ENCODE peak calls at places on chromosomes 7 and 10, in four cellular contexts. Z, T, I and E are unnamed samples.

GRCh38 chr7:13276977-13277376 is 589.5 kb downstream of the ARL4A start:
- DNase-seq in I (no peak), Z (no peak), T (peak), E (no peak)

GRCh38 chr10:9012312-9012711 is 957.8 kb downstream of the GATA3 start:
- DNase-seq in Z (peak), T (no peak), I (no peak), E (no peak)

GRCh38 chr7:12979181-12979580 is 291.7 kb downstream of the ARL4A start:
- DNase-seq in T (no peak), I (no peak), Z (no peak), E (no peak)

GRCh38 chr10:44352316-44353127 is 32.4 kb downstream of the CXCL12 start:
- DNase-seq in T (no peak), Z (peak), I (no peak), E (peak)

GRCh38 chr10:31204090-31204489 is 114.9 kb upstream of the ZEB1 start:
- DNase-seq in Z (peak), T (no peak), I (no peak), E (no peak)

GRCh38 chr7:45982912-45983719 is 62.0 kb upstream of the IGFBP3 start:
- DNase-seq in I (no peak), Z (no peak), T (no peak), E (no peak)

GRCh38 chr10:1632596-1632995 is 104.7 kb downstream of the ADARB2 start:
- DNase-seq in Z (no peak), T (no peak), I (no peak), E (no peak)

GRCh38 chr10:34906021-34906965 is 91.2 kb upstream of the PARD3 start:
- DNase-seq in I (peak), T (no peak), Z (peak), E (no peak)

GRCh38 chr10:18505719-18506118 is 145.7 kb downstream of the NSUN6 start:
- DNase-seq in Z (no peak), T (peak), I (no peak), E (no peak)

GRCh38 chr7:129955993-129956543 is 3.3 kb upstream of the UBE2H start:
- DNase-seq in I (no peak), Z (no peak), T (no peak), E (no peak)

GRCh38 chr7:152636436-152636835 is 39.5 kb downstream of the XRCC2 start:
- DNase-seq in Z (no peak), I (no peak), T (no peak), E (no peak)

GRCh38 chr10:59971915-59972314 is 65.6 kb upstream of the CCDC6 start:
- DNase-seq in Z (peak), I (peak), T (peak), E (peak)

GRCh38 chr10:61463035-61463909 is 10.1 kb upstream of the TMEM26 start:
- DNase-seq in T (peak), Z (peak), I (no peak), E (no peak)

GRCh38 chr10:46096909-46097575 is 51.0 kb upstream of the MSMB start:
- DNase-seq in I (peak), T (no peak), Z (no peak), E (no peak)

DNA sequence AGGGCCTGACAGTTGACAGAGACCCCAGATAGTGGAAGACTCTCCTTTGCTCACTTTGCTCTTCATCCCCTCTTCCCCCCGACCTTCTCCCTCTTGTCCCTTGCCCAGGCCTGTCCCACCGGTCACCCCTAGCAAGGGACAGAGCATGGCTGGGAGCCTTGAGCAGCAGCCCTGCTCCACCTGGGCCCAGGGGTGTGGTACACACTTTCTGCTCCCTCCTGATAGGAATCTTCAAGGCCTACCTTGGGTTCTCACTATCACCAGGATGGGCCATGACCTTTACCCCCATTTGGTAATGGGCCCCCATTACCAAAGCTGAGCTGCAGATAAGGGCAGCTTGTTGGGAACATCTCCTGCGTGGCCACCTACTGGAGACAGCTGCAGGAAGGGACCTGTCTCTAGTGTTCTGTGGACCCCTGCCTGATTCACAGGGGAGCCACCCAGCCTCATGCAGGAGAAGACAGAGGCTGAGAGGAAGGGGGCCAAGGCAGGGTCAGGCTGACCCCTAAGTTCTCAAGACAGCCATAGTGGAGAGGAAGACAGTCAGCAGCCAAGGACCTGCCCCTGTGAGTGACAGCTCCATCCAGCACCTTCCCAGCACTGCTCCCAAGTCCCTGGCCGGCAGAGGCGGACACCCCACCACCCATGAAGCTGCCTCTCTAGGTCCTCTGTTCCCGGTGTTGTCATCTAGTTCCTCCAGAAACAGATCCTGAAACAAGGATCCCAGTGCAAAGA is 913 bp upstream of the NPC1L1 start:
- DNase-seq in Z (no peak), T (no peak), I (peak), E (no peak)
- H3K4me2 ChIP-seq in Z (no peak), T (no peak), I (peak), E (peak)

GRCh38 chr7:30849565-30849964 is 62.1 kb upstream of the AQP1 start:
- DNase-seq in T (no peak), I (no peak), Z (no peak), E (no peak)

GRCh38 chr7:30846378-30846777 is 65.3 kb upstream of the AQP1 start:
- DNase-seq in I (no peak), Z (no peak), T (peak), E (no peak)

GRCh38 chr7:30850426-30850825 is 61.2 kb upstream of the AQP1 start:
- DNase-seq in I (no peak), Z (no peak), T (no peak), E (no peak)

GRCh38 chr7:30845426-30846135 is 66.1 kb upstream of the AQP1 start:
- DNase-seq in T (peak), I (no peak), Z (peak), E (peak)

GRCh38 chr7:30848121-30848855 is 63.4 kb upstream of the AQP1 start:
- DNase-seq in T (no peak), Z (no peak), I (no peak), E (no peak)
- TF ChIP-seq CTCF in T (no peak), Z (no peak), I (no peak), E (no peak)

GRCh38 chr7:93835684-93836083 is 54.9 kb downstream of the TFPI2 start:
- DNase-seq in I (no peak), T (no peak), Z (peak), E (no peak)
- H3K4me2 ChIP-seq in I (no peak), T (no peak), Z (peak), E (no peak)

GRCh38 chr10:5666324-5667220 is at the start of gene ASB13:
- DNase-seq in Z (no peak), T (peak), I (peak), E (peak)
- TF ChIP-seq CTCF in Z (no peak), T (no peak), I (peak), E (no peak)

GRCh38 chr7:140160308-140160707 is 16.5 kb downstream of the KDM7A start:
- DNase-seq in Z (no peak), T (no peak), I (no peak), E (no peak)
- H3K4me2 ChIP-seq in Z (peak), T (no peak), I (no peak), E (peak)

GRCh38 chr7:92245487-92246362 is at the start of the genes ANKIB1 and KRIT1:
- DNase-seq in T (peak), Z (peak), I (peak), E (peak)
- TF ChIP-seq CTCF in T (no peak), Z (no peak), I (peak), E (peak)

DNA sequence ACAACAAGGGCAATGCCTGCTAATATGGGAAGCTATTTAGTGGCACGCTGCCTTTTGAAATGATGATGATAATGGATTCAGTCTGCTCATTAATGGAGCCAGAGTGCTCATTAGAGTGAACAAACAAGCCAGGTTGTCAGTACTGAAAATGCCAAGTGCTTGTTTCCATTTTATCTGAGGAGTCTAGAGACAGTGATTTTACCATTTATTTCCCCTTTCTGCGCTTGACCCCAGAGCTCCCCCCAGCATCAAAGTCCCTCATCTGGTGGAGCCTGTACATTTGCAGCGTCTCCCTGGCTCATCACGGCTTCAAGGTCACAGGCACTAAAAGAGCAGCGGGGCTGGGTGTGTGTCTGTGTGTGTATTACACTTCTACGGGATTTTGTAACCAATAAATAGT is 553.9 kb downstream of the TFEC start:
- DNase-seq in I (no peak), Z (no peak), T (no peak), E (peak)
- H3K4me2 ChIP-seq in I (peak), Z (peak), T (no peak), E (peak)

DNA sequence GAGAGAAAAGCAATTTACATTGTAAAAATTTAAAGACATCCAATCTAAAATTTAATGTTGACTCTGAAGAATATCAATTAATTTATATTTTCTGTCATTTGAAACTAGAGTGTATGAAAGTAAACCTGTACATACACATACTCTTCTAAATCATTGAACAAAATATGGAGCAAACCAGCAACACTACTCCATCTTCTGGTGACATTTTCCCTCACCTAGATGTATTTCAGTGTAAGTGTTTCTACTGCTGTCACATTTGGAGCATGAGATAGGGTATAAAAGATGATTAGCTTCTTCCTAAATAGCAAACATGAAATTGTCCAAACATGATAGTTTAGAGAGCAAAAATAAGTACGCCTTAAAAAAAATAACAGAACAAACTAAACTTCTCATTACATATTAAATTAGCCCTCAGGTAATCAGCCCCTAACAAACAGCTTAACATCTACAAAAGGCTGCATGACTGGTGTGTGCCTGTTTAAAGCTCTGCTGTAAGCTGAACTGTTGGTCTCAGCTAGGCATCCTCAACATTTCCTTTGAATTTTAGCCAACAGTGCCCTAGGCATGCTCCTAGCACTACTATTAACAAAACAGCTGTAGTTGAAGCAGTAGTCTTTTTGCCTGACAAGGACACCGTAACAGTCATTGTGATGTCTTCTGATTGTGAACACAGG is 189.8 kb downstream of the CTNNA3 start:
- DNase-seq in I (no peak), T (peak), Z (no peak), E (no peak)
- TF ChIP-seq CTCF in I (peak), T (peak), Z (no peak), E (peak)

GRCh38 chr7:134532155-134533089 is 5.1 kb downstream of the AKR1B10 start:
- DNase-seq in Z (no peak), T (peak), I (no peak), E (no peak)
- H3K4me2 ChIP-seq in Z (no peak), T (peak), I (no peak), E (no peak)